ENCODE peak calls at places on chromosomes 2 and 18, in eight cellular contexts. One of them, this sample, is unnamed.

GRCh38 chr2:163248321-163249090 is 409.9 kb upstream of the KCNH7 start:
- DNase-seq in ovary: no peak
- DNase-seq in GM12878: no peak
- DNase-seq in K562: no peak
- DNase-seq in A549: no peak
- DNase-seq in transverse colon: no peak
- DNase-seq in suprapubic skin: no peak
- DNase-seq in stomach: no peak
- DNase-seq in this sample: no peak

GRCh38 chr18:22560283-22560627 is 142.5 kb upstream of the CTAGE1 start:
- DNase-seq in ovary: no peak
- DNase-seq in GM12878: no peak
- DNase-seq in K562: no peak
- DNase-seq in A549: no peak
- DNase-seq in transverse colon: no peak
- DNase-seq in suprapubic skin: no peak
- DNase-seq in stomach: no peak
- DNase-seq in this sample: no peak

GRCh38 chr2:232667989-232668583 is 29.0 kb upstream of the GIGYF2 start:
- DNase-seq in ovary: no peak
- DNase-seq in GM12878: no peak
- DNase-seq in K562: no peak
- DNase-seq in A549: no peak
- DNase-seq in transverse colon: no peak
- DNase-seq in suprapubic skin: no peak
- DNase-seq in stomach: no peak
- DNase-seq in this sample: no peak

GRCh38 chr18:45954070-45954712 is 12.9 kb downstream of the EPG5 start:
- DNase-seq in ovary: no peak
- DNase-seq in GM12878: no peak
- DNase-seq in K562: no peak
- DNase-seq in A549: no peak
- DNase-seq in transverse colon: no peak
- DNase-seq in suprapubic skin: no peak
- DNase-seq in stomach: no peak
- DNase-seq in this sample: no peak

GRCh38 chr2:96305979-96306308 is 598 bp upstream of the SNRNP200 start:
- DNase-seq in ovary: no peak
- DNase-seq in GM12878: no peak
- DNase-seq in K562: no peak
- DNase-seq in A549: no peak
- DNase-seq in transverse colon: peak; percentile 17
- DNase-seq in suprapubic skin: no peak
- DNase-seq in stomach: no peak
- DNase-seq in this sample: no peak

GRCh38 chr18:34514957-34515356 is 195.1 kb upstream of the DTNA start:
- DNase-seq in ovary: no peak
- DNase-seq in GM12878: no peak
- DNase-seq in K562: no peak
- DNase-seq in A549: no peak
- DNase-seq in transverse colon: no peak
- DNase-seq in suprapubic skin: no peak
- DNase-seq in stomach: no peak
- DNase-seq in this sample: no peak

GRCh38 chr2:46461716-46462171 is 17.6 kb upstream of the TMEM247 start:
- DNase-seq in ovary: no peak
- DNase-seq in GM12878: peak; percentile 55
- DNase-seq in K562: no peak
- DNase-seq in A549: no peak
- DNase-seq in transverse colon: no peak
- DNase-seq in suprapubic skin: no peak
- DNase-seq in stomach: no peak
- DNase-seq in this sample: no peak

GRCh38 chr2:158806941-158807340 is 11.8 kb downstream of the DAPL1 start:
- DNase-seq in ovary: no peak
- DNase-seq in GM12878: no peak
- DNase-seq in K562: no peak
- DNase-seq in A549: no peak
- DNase-seq in transverse colon: no peak
- DNase-seq in suprapubic skin: no peak
- DNase-seq in stomach: no peak
- DNase-seq in this sample: no peak

GRCh38 chr2:20557226-20557625 is 93.7 kb downstream of the HS1BP3 start:
- DNase-seq in ovary: no peak
- DNase-seq in GM12878: no peak
- DNase-seq in K562: no peak
- DNase-seq in A549: no peak
- DNase-seq in transverse colon: no peak
- DNase-seq in suprapubic skin: no peak
- DNase-seq in stomach: no peak
- DNase-seq in this sample: no peak

GRCh38 chr2:162840598-162841246 is 2.2 kb upstream of the KCNH7 start:
- DNase-seq in ovary: peak; percentile 24
- DNase-seq in GM12878: peak; percentile 4
- DNase-seq in K562: peak; percentile 28
- DNase-seq in A549: peak; percentile 4
- DNase-seq in transverse colon: peak; percentile 14
- DNase-seq in suprapubic skin: no peak
- DNase-seq in stomach: peak; percentile 45
- DNase-seq in this sample: no peak

GRCh38 chr2:177724398-177725287 is 332.1 kb downstream of the AGPS start:
- DNase-seq in ovary: peak; percentile 66
- DNase-seq in GM12878: no peak
- DNase-seq in K562: peak; percentile 79
- DNase-seq in A549: peak; percentile 54
- DNase-seq in transverse colon: peak; percentile 55
- DNase-seq in suprapubic skin: no peak
- DNase-seq in stomach: peak; percentile 54
- DNase-seq in this sample: peak; percentile 26

GRCh38 chr2:240480834-240481623 is 45.6 kb downstream of the GPC1 start:
- DNase-seq in ovary: no peak
- DNase-seq in GM12878: no peak
- DNase-seq in K562: no peak
- DNase-seq in A549: no peak
- DNase-seq in transverse colon: no peak
- DNase-seq in suprapubic skin: peak; percentile 69
- DNase-seq in stomach: peak; percentile 20
- DNase-seq in this sample: no peak

GRCh38 chr2:63050186-63050915 is at the start of gene OTX1:
- DNase-seq in ovary: peak; percentile 68
- DNase-seq in GM12878: peak; percentile 41
- DNase-seq in K562: peak; percentile 95
- DNase-seq in A549: peak; percentile 97
- DNase-seq in transverse colon: peak; percentile 59
- DNase-seq in suprapubic skin: no peak
- DNase-seq in stomach: peak; percentile 78
- DNase-seq in this sample: peak; percentile 67

GRCh38 chr2:225086439-225086838 is 44.2 kb upstream of the DOCK10 start:
- DNase-seq in ovary: no peak
- DNase-seq in GM12878: no peak
- DNase-seq in K562: no peak
- DNase-seq in A549: no peak
- DNase-seq in transverse colon: no peak
- DNase-seq in suprapubic skin: no peak
- DNase-seq in stomach: no peak
- DNase-seq in this sample: no peak

GRCh38 chr2:138846216-138846821 is 66.1 kb upstream of the NXPH2 start:
- DNase-seq in ovary: no peak
- DNase-seq in GM12878: no peak
- DNase-seq in K562: peak; percentile 40
- DNase-seq in A549: peak; percentile 39
- DNase-seq in transverse colon: no peak
- DNase-seq in suprapubic skin: no peak
- DNase-seq in stomach: no peak
- DNase-seq in this sample: no peak

GRCh38 chr2:226544581-226545210 is 254.9 kb downstream of the IRS1 start:
- DNase-seq in ovary: no peak
- DNase-seq in GM12878: no peak
- DNase-seq in K562: no peak
- DNase-seq in A549: no peak
- DNase-seq in transverse colon: no peak
- DNase-seq in suprapubic skin: no peak
- DNase-seq in stomach: no peak
- DNase-seq in this sample: no peak

GRCh38 chr2:128308889-128309288 is 9.8 kb downstream of the HS6ST1 start:
- DNase-seq in ovary: no peak
- DNase-seq in GM12878: no peak
- DNase-seq in K562: no peak
- DNase-seq in A549: no peak
- DNase-seq in transverse colon: no peak
- DNase-seq in suprapubic skin: no peak
- DNase-seq in stomach: no peak
- DNase-seq in this sample: no peak

GRCh38 chr18:58529714-58530354 is 99.1 kb downstream of the ALPK2 start:
- DNase-seq in ovary: no peak
- DNase-seq in GM12878: no peak
- DNase-seq in K562: peak; percentile 50
- DNase-seq in A549: peak; percentile 55
- DNase-seq in transverse colon: peak; percentile 71
- DNase-seq in suprapubic skin: no peak
- DNase-seq in stomach: peak; percentile 71
- DNase-seq in this sample: no peak

GRCh38 chr2:177783835-177784448 is 288.6 kb downstream of the PDE11A start:
- DNase-seq in ovary: no peak
- DNase-seq in GM12878: peak; percentile 8
- DNase-seq in K562: no peak
- DNase-seq in A549: no peak
- DNase-seq in transverse colon: no peak
- DNase-seq in suprapubic skin: no peak
- DNase-seq in stomach: no peak
- DNase-seq in this sample: no peak

GRCh38 chr2:69830045-69830905 is 815 bp downstream of the GMCL1 start:
- DNase-seq in ovary: no peak
- DNase-seq in GM12878: no peak
- DNase-seq in K562: peak; percentile 33
- DNase-seq in A549: peak; percentile 17
- DNase-seq in transverse colon: peak; percentile 60
- DNase-seq in suprapubic skin: peak; percentile 82
- DNase-seq in stomach: peak; percentile 48
- DNase-seq in this sample: peak; percentile 63
- TF ChIP-seq EP300 in ovary: no peak
- TF ChIP-seq EP300 in GM12878: no peak
- TF ChIP-seq EP300 in K562: no peak
- TF ChIP-seq EP300 in A549: no peak
- TF ChIP-seq EP300 in transverse colon: no peak
- TF ChIP-seq EP300 in suprapubic skin: no peak
- TF ChIP-seq EP300 in stomach: no peak
- TF ChIP-seq EP300 in this sample: no peak

DNA sequence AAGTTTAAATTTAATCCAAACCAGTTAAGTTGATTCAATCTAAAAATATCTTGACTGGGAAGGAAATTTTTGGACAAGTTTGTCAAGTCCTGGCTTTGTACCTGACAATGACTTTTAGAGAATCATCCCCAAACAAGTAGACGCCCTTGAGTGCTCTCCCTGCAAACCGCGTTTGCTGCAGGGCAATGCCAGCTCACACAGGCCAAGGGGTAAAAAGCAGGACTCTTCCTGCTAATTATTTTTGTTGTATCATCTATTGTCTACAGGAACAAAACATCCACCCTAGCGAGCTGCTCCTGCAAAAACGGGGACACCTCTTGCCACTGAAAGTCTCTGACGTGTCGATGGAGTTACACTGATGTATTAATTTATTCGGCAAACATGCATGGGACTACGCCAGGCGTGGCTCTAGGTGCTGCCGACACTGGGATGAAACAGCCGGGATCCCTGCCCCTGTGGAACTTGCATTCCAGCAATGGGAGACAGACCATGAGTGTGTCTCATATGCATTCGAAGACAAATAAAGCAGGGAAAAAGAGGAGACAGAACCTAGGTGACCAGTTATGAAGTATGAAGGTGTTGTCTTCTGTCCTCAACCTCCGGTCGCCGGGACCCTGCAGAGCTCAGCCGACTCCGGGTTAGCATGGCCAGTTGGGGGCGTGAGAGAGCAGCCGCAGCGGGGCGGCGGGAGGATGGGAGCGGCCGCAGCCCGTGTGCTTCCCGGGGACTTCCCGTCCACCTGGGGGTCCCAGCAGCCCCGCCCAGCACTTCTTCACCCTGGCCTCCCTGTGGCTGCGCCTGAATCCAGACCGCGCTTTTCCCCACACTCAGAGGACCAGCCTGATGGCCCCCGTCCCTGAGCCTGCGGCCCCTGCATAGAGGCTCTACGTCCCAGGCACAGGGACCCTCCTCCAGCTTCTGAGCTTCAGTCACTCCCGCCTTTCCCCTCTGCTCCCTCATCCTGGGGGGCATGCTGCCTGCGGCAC is 11.2 kb downstream of the ID2 start:
- DNase-seq in ovary: peak; percentile 47
- DNase-seq in GM12878: no peak
- DNase-seq in K562: peak; percentile 70
- DNase-seq in A549: peak; percentile 65
- DNase-seq in transverse colon: peak; percentile 62
- DNase-seq in suprapubic skin: no peak
- DNase-seq in stomach: peak; percentile 34
- DNase-seq in this sample: peak; percentile 45
- TF ChIP-seq EP300 in ovary: no peak
- TF ChIP-seq EP300 in GM12878: no peak
- TF ChIP-seq EP300 in K562: no peak
- TF ChIP-seq EP300 in A549: no peak
- TF ChIP-seq EP300 in transverse colon: no peak
- TF ChIP-seq EP300 in suprapubic skin: no peak
- TF ChIP-seq EP300 in stomach: no peak
- TF ChIP-seq EP300 in this sample: no peak

DNA sequence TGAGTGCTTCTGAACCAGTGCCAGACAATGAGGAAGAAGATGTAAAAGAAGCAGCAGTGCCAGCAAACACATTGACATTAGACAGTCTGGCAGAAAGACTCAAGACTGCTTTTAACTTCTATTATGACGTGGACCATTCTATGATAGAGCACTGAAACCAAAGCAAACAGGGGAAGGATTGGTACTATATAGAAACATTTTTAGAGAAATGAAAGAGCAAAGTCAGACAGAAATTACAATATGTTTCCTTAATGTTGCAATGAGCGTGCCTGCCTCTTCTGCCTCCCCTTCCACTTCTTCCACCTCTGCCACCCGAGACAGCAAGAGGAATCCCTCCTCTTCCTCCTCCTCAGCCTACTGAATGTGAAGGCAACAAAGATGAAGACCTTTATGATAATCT is 39.7 kb downstream of the DHX57 start:
- DNase-seq in ovary: no peak
- DNase-seq in GM12878: peak; percentile 47
- DNase-seq in K562: no peak
- DNase-seq in A549: no peak
- DNase-seq in transverse colon: no peak
- DNase-seq in suprapubic skin: no peak
- DNase-seq in stomach: no peak
- DNase-seq in this sample: no peak
- TF ChIP-seq EP300 in ovary: no peak
- TF ChIP-seq EP300 in GM12878: no peak
- TF ChIP-seq EP300 in K562: no peak
- TF ChIP-seq EP300 in A549: no peak
- TF ChIP-seq EP300 in transverse colon: no peak
- TF ChIP-seq EP300 in suprapubic skin: no peak
- TF ChIP-seq EP300 in stomach: no peak
- TF ChIP-seq EP300 in this sample: no peak

DNA sequence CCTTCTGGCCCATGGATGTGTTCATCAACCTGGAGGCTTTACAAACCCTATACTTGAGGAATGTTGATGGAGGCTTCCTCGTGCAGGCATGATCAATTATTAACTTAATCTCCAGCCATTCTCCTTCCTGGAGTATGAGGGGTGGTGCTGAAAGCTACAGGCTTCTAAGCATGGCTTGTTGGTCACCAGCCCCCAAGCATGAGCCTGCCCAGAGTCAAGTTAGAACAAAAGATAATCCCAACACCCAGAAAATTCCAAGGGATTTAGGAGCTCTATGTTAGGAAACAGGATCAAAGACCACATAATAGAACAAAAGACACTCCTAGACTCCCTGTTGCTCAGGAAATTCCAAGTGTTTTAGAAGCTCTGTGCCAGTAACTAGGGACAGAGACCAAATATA is 63.1 kb downstream of the FAM171B start:
- DNase-seq in ovary: no peak
- DNase-seq in GM12878: no peak
- DNase-seq in K562: no peak
- DNase-seq in A549: no peak
- DNase-seq in transverse colon: no peak
- DNase-seq in suprapubic skin: no peak
- DNase-seq in stomach: no peak
- DNase-seq in this sample: no peak
- TF ChIP-seq EP300 in ovary: no peak
- TF ChIP-seq EP300 in GM12878: no peak
- TF ChIP-seq EP300 in K562: no peak
- TF ChIP-seq EP300 in A549: no peak
- TF ChIP-seq EP300 in transverse colon: no peak
- TF ChIP-seq EP300 in suprapubic skin: no peak
- TF ChIP-seq EP300 in stomach: no peak
- TF ChIP-seq EP300 in this sample: no peak